ENCODE peak calls at places on chromosomes 11 and 22, in ten cellular contexts. J is effector CD4-positive, alpha-beta T cell; C is H7; B is left colon; U is dorsolateral prefrontal cortex; W is fibroblast of the aortic adventitia; H is CD8-positive, alpha-beta memory T cell; K is AG04450; D is heart right ventricle; R is aorta. G is an unnamed sample.

GRCh38 chr11:75275581-75275980 is 35.0 kb downstream of the TPBGL start:
- DNase-seq in J (peak), C (peak), B (peak), U (no peak), W (no peak), H (peak), K (no peak), D (no peak), R (peak), G (no peak)

GRCh38 chr11:34366522-34366921 is 8.7 kb upstream of the ABTB2 start:
- DNase-seq in J (no peak), C (peak), B (peak), U (no peak), W (peak), H (no peak), K (no peak), D (no peak), R (no peak), G (no peak)

GRCh38 chr11:95693298-95693697 is 96.3 kb downstream of the FAM76B start:
- DNase-seq in J (no peak), C (no peak), B (no peak), U (no peak), W (no peak), H (no peak), K (no peak), D (no peak), R (no peak), G (no peak)

GRCh38 chr22:39898997-39899396 is 1.9 kb upstream of the GRAP2 start:
- DNase-seq in J (no peak), C (no peak), B (no peak), U (no peak), W (no peak), H (no peak), K (no peak), D (no peak), R (no peak), G (no peak)

GRCh38 chr22:50245214-50246072 is 620 bp upstream of the TUBGCP6 start:
- DNase-seq in J (no peak), C (no peak), B (peak), U (no peak), W (no peak), H (no peak), K (no peak), D (no peak), R (no peak), G (no peak)

GRCh38 chr11:115980336-115980735 is 476.1 kb upstream of the CADM1 start:
- DNase-seq in J (no peak), C (no peak), B (no peak), U (no peak), W (no peak), H (no peak), K (no peak), D (no peak), R (no peak), G (no peak)

GRCh38 chr11:14029971-14030531 is 67.5 kb downstream of the SPON1 start:
- DNase-seq in J (no peak), C (no peak), B (peak), U (no peak), W (peak), H (no peak), K (peak), D (peak), R (peak), G (peak)

GRCh38 chr11:111814567-111814966 is 48.4 kb upstream of the PPP2R1B start:
- DNase-seq in J (no peak), C (no peak), B (no peak), U (no peak), W (peak), H (no peak), K (peak), D (no peak), R (no peak), G (no peak)

GRCh38 chr11:65584723-65585171 is 8.9 kb downstream of the EHBP1L1 start:
- DNase-seq in J (no peak), C (peak), B (no peak), U (no peak), W (no peak), H (no peak), K (no peak), D (no peak), R (no peak), G (no peak)

GRCh38 chr22:33188316-33188715 is 130.1 kb upstream of the SYN3 start:
- DNase-seq in J (no peak), C (no peak), B (no peak), U (no peak), W (no peak), H (no peak), K (no peak), D (no peak), R (no peak), G (no peak)

GRCh38 chr22:29266564-29267461 is 968 bp downstream of the RHBDD3 start:
- DNase-seq in J (no peak), C (peak), B (peak), U (peak), W (peak), H (no peak), K (no peak), D (no peak), R (no peak), G (no peak)

GRCh38 chr11:74311352-74311926 is at the start of gene P4HA3:
- DNase-seq in J (peak), C (peak), B (peak), U (peak), W (peak), H (peak), K (no peak), D (peak), R (peak), G (no peak)

GRCh38 chr11:113311536-113311935 is 2.8 kb upstream of the TTC12 start:
- DNase-seq in J (no peak), C (no peak), B (no peak), U (no peak), W (no peak), H (no peak), K (no peak), D (no peak), R (no peak), G (no peak)

GRCh38 chr11:75474878-75475766 is 42.1 kb upstream of the KLHL35 start:
- DNase-seq in J (peak), C (peak), B (peak), U (no peak), W (no peak), H (peak), K (no peak), D (peak), R (no peak), G (no peak)

G was measured in retinal pigment epithelial cell.